ENCODE peak calls at places on chromosomes 13 and 19, in six cellular contexts. C, R, N, D, H and T are unnamed samples.

GRCh38 chr13:94154362-94154761 is 325.1 kb downstream of the DCT start:
- DNase-seq in N (no peak), C (peak), D (no peak), H (no peak), R (peak), T (no peak)

GRCh38 chr13:76696370-76696769 is 189.8 kb downstream of the KCTD12 start:
- DNase-seq in C (peak), R (peak), N (no peak), D (no peak), H (no peak), T (no peak)

GRCh38 chr19:52200044-52200443 is 10.2 kb downstream of the PPP2R1A start:
- DNase-seq in D (no peak), H (no peak), N (no peak), C (peak), R (peak), T (no peak)

GRCh38 chr19:12864721-12865715 is 16.2 kb downstream of the DNASE2 start:
- DNase-seq in C (no peak), R (no peak), H (no peak), N (peak), D (no peak), T (no peak)

GRCh38 chr13:66992183-66992582 is 238.0 kb downstream of the PCDH9 start:
- DNase-seq in R (peak), N (no peak), H (no peak), C (peak), D (no peak), T (no peak)

GRCh38 chr19:48752511-48753365 is at the start of gene FUT1:
- DNase-seq in D (peak), C (no peak), R (no peak), N (peak), H (no peak), T (peak)

GRCh38 chr19:34149873-34150272 is 22.4 kb upstream of the LSM14A start:
- DNase-seq in R (no peak), N (no peak), C (no peak), D (no peak), H (no peak), T (no peak)

GRCh38 chr19:40596608-40597328 is 4.4 kb upstream of the LTBP4 start:
- DNase-seq in N (peak), D (no peak), C (peak), R (peak), H (no peak), T (no peak)

GRCh38 chr19:872266-872951 is 12.9 kb downstream of the CFD start:
- DNase-seq in N (peak), D (peak), R (peak), C (peak), H (peak), T (peak)

GRCh38 chr13:50126378-50127016 is 111.3 kb downstream of the KCNRG start:
- DNase-seq in H (peak), C (peak), R (peak), N (peak), D (peak), T (peak)

GRCh38 chr19:48321372-48321621 is 4.1 kb upstream of the EMP3 start:
- DNase-seq in D (peak), N (peak), H (peak), R (peak), C (peak), T (peak)

GRCh38 chr13:74077375-74077774 is 56.8 kb downstream of the KLF12 start:
- DNase-seq in N (no peak), C (no peak), H (no peak), R (no peak), D (no peak), T (no peak)

GRCh38 chr13:70408865-70409264 is 300.6 kb upstream of the KLHL1 start:
- DNase-seq in D (no peak), N (no peak), H (no peak), C (peak), R (no peak), T (no peak)

GRCh38 chr19:57850553-57851017 is 926 bp downstream of the ZNF587 start:
- DNase-seq in C (peak), R (peak), H (peak), D (no peak), N (no peak), T (peak)

GRCh38 chr13:97434417-97435296 is 688 bp downstream of the RAP2A start:
- DNase-seq in N (peak), D (no peak), H (peak), R (peak), C (peak), T (peak)

GRCh38 chr13:45448965-45449559 is 15.7 kb upstream of the COG3 start:
- DNase-seq in N (no peak), H (no peak), R (no peak), C (no peak), D (no peak), T (no peak)

GRCh38 chr19:45902651-45903625 is 525 bp upstream of the MYPOP start:
- DNase-seq in R (peak), C (peak), N (peak), D (peak), H (peak), T (peak)

GRCh38 chr19:10643166-10643967 is 10.8 kb upstream of the ILF3 start:
- DNase-seq in H (no peak), D (no peak), N (no peak), R (no peak), C (no peak), T (no peak)

GRCh38 chr19:11115042-11115441 is 25.8 kb downstream of the LDLR start:
- DNase-seq in H (no peak), N (no peak), C (no peak), R (no peak), D (no peak), T (no peak)

GRCh38 chr13:24301911-24302310 is 7.5 kb upstream of the C1QTNF9 start:
- DNase-seq in R (no peak), C (no peak), H (no peak), N (no peak), D (no peak), T (no peak)

GRCh38 chr13:111899714-111900389 is 167.1 kb upstream of the SOX1 start:
- DNase-seq in H (no peak), R (no peak), N (no peak), C (no peak), D (no peak), T (no peak)

GRCh38 chr19:739998-740715 is 10.8 kb upstream of the MISP start:
- DNase-seq in R (no peak), N (peak), C (no peak), H (no peak), D (no peak), T (no peak)

GRCh38 chr19:17447704-17448189 is 721 bp downstream of the TMEM221 start:
- DNase-seq in C (no peak), R (no peak), D (no peak), N (no peak), H (no peak), T (no peak)

GRCh38 chr19:52948025-52948770 is 14.5 kb downstream of the ZNF816 start:
- DNase-seq in C (no peak), H (no peak), N (no peak), D (no peak), R (no peak), T (no peak)

GRCh38 chr19:38034153-38034835 is 127.3 kb downstream of the SIPA1L3 start:
- DNase-seq in R (peak), C (peak), H (no peak), N (no peak), D (no peak), T (peak)

GRCh38 chr13:106156468-106156867 is 379.0 kb downstream of the EFNB2 start:
- DNase-seq in R (peak), D (no peak), H (no peak), N (no peak), C (peak), T (no peak)

GRCh38 chr13:37869756-37870488 is at the start of gene TRPC4:
- DNase-seq in C (peak), H (no peak), D (peak), R (peak), N (peak), T (no peak)

GRCh38 chr13:101917833-101918755 is 465.6 kb downstream of the ITGBL1 start:
- DNase-seq in N (no peak), D (no peak), H (no peak), R (no peak), C (no peak), T (no peak)

GRCh38 chr19:14114854-14115253 is 2.7 kb downstream of the PRKACA start:
- DNase-seq in R (no peak), D (peak), H (peak), N (peak), C (peak), T (peak)

GRCh38 chr19:35211545-35212230 is 16.9 kb downstream of the FAM187B start:
- DNase-seq in D (peak), R (no peak), H (no peak), N (no peak), C (no peak), T (no peak)

GRCh38 chr13:39684531-39685137 is 29.2 kb downstream of the COG6 start:
- DNase-seq in N (peak), D (no peak), R (peak), H (no peak), C (peak), T (peak)

GRCh38 chr19:3546119-3546518 is 7.1 kb downstream of the TEKTIP1 start:
- DNase-seq in C (no peak), R (no peak), N (peak), D (no peak), H (no peak), T (no peak)

GRCh38 chr19:3548594-3548993 is 8.8 kb downstream of the MFSD12 start:
- DNase-seq in H (no peak), C (no peak), R (no peak), D (peak), N (peak), T (no peak)

GRCh38 chr19:3547767-3548282 is 8.9 kb downstream of the TEKTIP1 start:
- DNase-seq in D (peak), R (no peak), N (peak), C (no peak), H (no peak), T (no peak)

GRCh38 chr19:3545669-3546034 is 6.7 kb downstream of the TEKTIP1 start:
- DNase-seq in H (no peak), R (no peak), N (no peak), C (no peak), D (no peak), T (no peak)

DNA sequence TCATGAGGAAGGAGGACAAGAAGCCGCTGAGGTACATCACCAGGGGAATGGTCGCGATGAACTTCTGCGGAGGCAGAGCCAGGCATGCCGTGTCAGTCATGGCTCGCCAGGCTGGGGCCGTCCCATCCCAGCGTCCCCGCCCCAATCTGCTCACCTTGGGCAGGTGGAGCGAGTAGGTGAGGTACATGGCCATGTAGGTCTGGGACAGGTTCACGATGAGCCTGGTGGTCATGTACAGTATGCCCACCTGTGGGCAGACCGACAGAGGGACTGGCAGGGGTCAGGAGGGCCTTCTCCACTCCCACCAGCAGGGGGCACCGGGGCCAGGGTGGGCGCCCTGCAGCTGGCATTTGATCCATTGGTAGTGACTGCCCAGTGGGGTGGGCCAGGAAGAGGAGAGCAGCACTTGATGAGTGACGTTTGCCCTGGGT is 8.3 kb downstream of the TEKTIP1 start:
- DNase-seq in H (peak), N (peak), R (no peak), D (no peak), C (no peak), T (peak)
- TF ChIP-seq CTCF in H (peak), N (peak), R (peak), D (peak), C (peak), T (peak)

GRCh38 chr19:4518345-4519171 is at the start of gene PLIN4:
- DNase-seq in R (peak), D (no peak), H (no peak), N (peak), C (peak), T (no peak)
- H3K4me3 ChIP-seq in R (no peak), D (no peak), H (no peak), N (no peak), C (no peak), T (no peak)

GRCh38 chr13:51599444-51600176 is 15.3 kb downstream of the WDFY2 start:
- DNase-seq in H (no peak), D (no peak), C (no peak), N (no peak), R (no peak), T (no peak)
- TF ChIP-seq CTCF in H (peak), D (no peak), C (peak), N (no peak), R (no peak), T (peak)

DNA sequence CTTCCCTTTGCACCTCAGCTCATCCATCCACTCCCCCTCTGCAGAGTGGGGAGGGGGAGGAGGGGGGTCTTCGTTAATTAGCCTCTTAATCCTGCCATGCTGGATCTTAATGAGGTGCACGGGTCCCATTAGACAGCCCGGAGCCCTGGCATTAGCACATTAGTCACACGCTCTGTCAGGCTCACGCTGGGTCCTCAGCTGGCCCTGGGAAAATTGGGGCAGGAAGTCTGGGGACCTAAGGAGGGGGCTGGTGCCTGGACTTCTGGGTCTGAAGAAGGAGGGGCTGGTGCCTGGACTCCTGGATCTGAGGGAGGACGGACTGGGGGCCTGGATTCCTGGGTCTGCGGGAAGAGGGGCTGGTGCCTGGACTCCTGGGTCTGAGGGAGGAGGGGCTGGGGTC is 444 bp upstream of the NCCRP1 start:
- DNase-seq in C (no peak), D (no peak), R (no peak), H (no peak), N (no peak), T (no peak)
- H3K4me3 ChIP-seq in C (no peak), D (no peak), R (no peak), H (no peak), N (no peak), T (no peak)

DNA sequence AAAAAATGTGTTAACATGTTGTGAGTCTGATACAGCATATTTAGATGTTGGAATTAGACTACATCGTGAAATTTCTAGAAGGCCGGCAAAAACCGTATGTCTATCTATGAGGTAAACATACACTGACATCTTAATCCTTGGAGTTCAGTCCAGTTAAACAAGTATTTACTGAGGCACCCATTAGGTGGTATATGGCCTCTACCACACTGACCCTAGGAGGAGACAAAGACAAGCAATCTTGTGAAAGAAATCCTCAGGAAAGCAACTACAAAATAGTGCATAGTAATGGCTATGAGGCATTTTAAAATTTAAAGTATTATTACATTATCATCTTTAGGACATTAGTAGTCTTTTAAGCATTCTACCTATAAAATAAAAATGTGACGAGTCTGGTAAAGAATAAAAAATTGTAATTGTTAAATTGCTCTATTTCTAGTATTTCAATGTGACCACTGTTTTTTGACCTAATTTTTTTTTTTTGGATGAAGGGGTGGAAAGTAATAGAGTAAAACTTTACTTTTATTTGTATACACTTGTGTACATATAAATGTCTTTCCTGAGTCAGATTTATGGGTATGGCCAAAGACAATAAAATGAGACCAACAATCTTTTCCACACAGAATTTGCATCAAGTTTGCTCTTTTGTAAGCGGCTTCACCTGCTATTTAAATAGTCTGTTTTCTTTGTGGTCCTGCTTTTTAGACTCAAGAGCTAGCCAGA is 50.5 kb downstream of the KATNAL1 start:
- DNase-seq in D (no peak), C (peak), H (no peak), N (no peak), R (no peak), T (no peak)
- TF ChIP-seq CTCF in D (no peak), C (peak), H (peak), N (no peak), R (no peak), T (no peak)

DNA sequence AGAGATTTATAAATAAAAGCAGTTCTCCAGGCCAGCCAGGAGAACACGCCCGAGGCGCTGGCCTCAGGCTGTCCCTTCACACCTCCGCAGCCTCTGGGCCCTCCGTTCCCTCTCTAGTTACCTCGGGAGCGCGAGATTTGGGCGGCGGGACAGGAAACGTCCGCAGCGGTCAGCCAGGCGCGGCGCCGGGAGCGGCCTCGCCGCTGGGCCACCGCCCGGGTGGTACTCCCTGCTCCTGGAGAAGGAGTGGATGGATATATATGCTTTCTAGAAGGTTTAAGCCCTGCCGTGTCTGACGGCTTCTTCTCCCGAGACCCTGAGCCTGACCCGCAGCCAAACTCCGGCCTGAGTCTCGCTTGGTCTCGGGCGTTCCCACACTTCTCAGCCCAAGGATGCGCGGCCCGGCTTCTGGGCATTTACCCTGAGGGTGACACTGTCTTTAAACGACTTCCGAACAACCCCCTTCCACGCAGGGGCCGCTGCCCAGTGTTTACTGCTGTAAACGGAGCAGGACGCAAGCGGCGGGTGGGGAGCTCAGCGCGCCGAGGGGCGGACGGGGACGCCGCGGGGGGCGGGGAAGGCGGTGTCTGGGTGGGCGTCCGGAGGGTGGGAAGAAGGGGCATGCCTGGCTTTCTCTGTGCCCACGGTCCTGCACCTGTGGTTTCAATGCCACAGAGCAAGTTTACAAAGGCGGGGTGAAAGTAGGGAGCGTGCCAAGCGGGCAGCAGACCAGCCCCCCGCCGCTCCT is 2.0 kb upstream of the ZIC2 start:
- DNase-seq in R (no peak), H (peak), N (peak), C (no peak), D (no peak), T (no peak)
- H3K4me3 ChIP-seq in R (no peak), H (peak), N (peak), C (peak), D (no peak), T (peak)

DNA sequence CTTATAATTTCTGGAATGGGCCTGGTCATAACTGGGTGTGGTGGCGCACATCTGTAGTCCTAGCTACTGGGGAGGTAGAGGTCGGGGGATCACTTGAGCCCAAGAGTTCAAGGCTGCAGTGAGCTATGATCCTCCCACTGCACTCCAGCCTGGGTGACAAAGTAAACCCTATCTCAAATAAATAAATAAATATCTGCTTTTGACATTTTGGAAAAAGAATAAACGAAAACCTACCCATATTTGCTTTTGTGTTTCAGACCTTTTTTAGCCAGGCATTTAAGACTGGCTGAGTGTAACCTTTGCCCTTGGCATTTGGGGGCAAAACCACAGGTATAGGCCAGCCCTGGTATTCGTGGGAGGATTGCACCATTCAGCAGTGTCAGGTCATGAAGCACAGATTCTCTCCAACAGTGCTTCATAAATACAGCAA is 14.8 kb upstream of the RCBTB2 start:
- DNase-seq in R (no peak), N (no peak), H (no peak), D (no peak), C (no peak), T (no peak)
- TF ChIP-seq CTCF in R (no peak), N (no peak), H (no peak), D (no peak), C (no peak), T (no peak)